ENCODE peak calls at places on chromosome X, in eight cellular contexts. H is endothelial cell; C is suprapubic skin; R is germinal center; S is activated naive CD8-positive, alpha-beta T cell treated with anti-CD3 and anti-CD28 coated beads, Interleukin-2, amount 50 U/mL, for 24 hours; X is NCI-H446; V is RKO; F is iPS-NIHi11. U is an unnamed sample.

GRCh38 chrX:128929281-128930057 is 593.8 kb downstream of the SMARCA1 start:
- DNase-seq in X (no peak), F (no peak), R (no peak), C (no peak), S (no peak), V (no peak), H (no peak), U (no peak)

GRCh38 chrX:145687707-145688106 is 129.9 kb upstream of the SLITRK2 start:
- DNase-seq in S (no peak), H (no peak), R (no peak), F (no peak), X (no peak), V (no peak), C (no peak), U (no peak)

GRCh38 chrX:69236641-69237040 is 71.4 kb upstream of the PJA1 start:
- DNase-seq in V (no peak), R (no peak), H (no peak), X (peak; percentile 35), S (no peak), C (no peak), F (no peak), U (no peak)

GRCh38 chrX:57227691-57228090 is 58.8 kb upstream of the FAAH2 start:
- DNase-seq in S (peak; percentile 5), F (no peak), H (no peak), X (no peak), C (no peak), V (no peak), R (no peak), U (no peak)

GRCh38 chrX:153387345-153387744 is 13.8 kb downstream of the PNMA6E start:
- DNase-seq in V (no peak), F (no peak), H (no peak), R (no peak), S (no peak), X (no peak), C (no peak), U (no peak)

GRCh38 chrX:40933132-40934078 is 151.8 kb upstream of the USP9X start:
- DNase-seq in H (no peak), X (no peak), R (no peak), S (peak; percentile 16), F (no peak), V (no peak), C (no peak), U (no peak)

GRCh38 chrX:96655947-96656623 is 28.6 kb upstream of the DIAPH2 start:
- DNase-seq in F (no peak), C (no peak), H (no peak), X (no peak), V (no peak), R (no peak), S (no peak), U (no peak)

GRCh38 chrX:113260474-113260873 is 419.8 kb upstream of the AMOT start:
- DNase-seq in H (no peak), X (no peak), S (no peak), C (no peak), V (no peak), F (peak; percentile 10), R (no peak), U (no peak)

GRCh38 chrX:40434947-40435346 is 145.8 kb upstream of the ATP6AP2 start:
- DNase-seq in C (no peak), S (no peak), H (no peak), V (no peak), X (peak; percentile 43), R (no peak), F (peak; percentile 61), U (no peak)

GRCh38 chrX:77493677-77494553 is 46.7 kb downstream of the FGF16 start:
- DNase-seq in C (no peak), X (no peak), R (no peak), V (no peak), F (peak; percentile 10), H (no peak), S (no peak), U (no peak)

U was measured in uterus.